ENCODE peak calls at places on chromosomes 6 and 20, in five cellular contexts. E is H1, A is GM12892, U is HepG2, G is SK-N-SH. C is an unnamed sample.

GRCh38 chr6:105711216-105711615 is 308.3 kb upstream of the PREP start:
- DNase-seq in U (no peak), G (no peak), E (no peak), A (no peak), C (no peak)

GRCh38 chr6:104477569-104477968 is 382.1 kb downstream of the HACE1 start:
- DNase-seq in E (no peak), G (no peak), U (no peak), A (no peak), C (no peak)

GRCh38 chr6:116876107-116876506 is 935 bp upstream of the RFX6 start:
- DNase-seq in G (no peak), U (no peak), E (no peak), A (no peak), C (no peak)

GRCh38 chr6:72149715-72150114 is 263.4 kb downstream of the RIMS1 start:
- DNase-seq in G (no peak), U (no peak), A (no peak), E (no peak), C (no peak)

GRCh38 chr6:45084257-45084656 is 243.9 kb upstream of the RUNX2 start:
- DNase-seq in G (no peak), U (no peak), E (no peak), A (no peak), C (no peak)

GRCh38 chr6:110646419-110646698 is 168.9 kb downstream of the CDK19 start:
- DNase-seq in E (no peak), U (no peak), G (no peak), A (no peak), C (no peak)

GRCh38 chr6:152136449-152136825 is 329.0 kb downstream of the ESR1 start:
- DNase-seq in E (no peak), A (no peak), U (no peak), G (no peak), C (no peak)

GRCh38 chr20:48599106-48599747 is 228.6 kb downstream of the PREX1 start:
- DNase-seq in U (no peak), A (no peak), G (no peak), E (no peak), C (no peak)

GRCh38 chr20:44166477-44166876 is 20.5 kb downstream of the JPH2 start:
- DNase-seq in E (no peak), U (no peak), G (no peak), A (no peak), C (no peak)

GRCh38 chr6:35230950-35231349 is 17.2 kb downstream of the SCUBE3 start:
- DNase-seq in U (no peak), E (no peak), A (no peak), G (no peak), C (no peak)

GRCh38 chr6:118283759-118284158 is 264.3 kb upstream of the PLN start:
- DNase-seq in G (peak; percentile 48), U (peak; percentile 59), A (no peak), E (no peak), C (no peak)

GRCh38 chr20:24755411-24755922 is 193.6 kb upstream of the CST7 start:
- DNase-seq in G (no peak), A (no peak), U (peak; percentile 92), E (no peak), C (no peak)

GRCh38 chr6:12047304-12047703 is 35.2 kb downstream of the HIVEP1 start:
- DNase-seq in E (no peak), G (no peak), U (no peak), A (no peak), C (no peak)

GRCh38 chr6:156440688-156441087 is 336.5 kb upstream of the ARID1B start:
- DNase-seq in A (no peak), E (no peak), U (no peak), G (no peak), C (no peak)

GRCh38 chr20:44098256-44098630 is 88.7 kb downstream of the JPH2 start:
- DNase-seq in A (no peak), E (no peak), G (no peak), U (no peak), C (no peak)

GRCh38 chr6:39048481-39049399 is at the start of gene GLP1R:
- DNase-seq in U (no peak), E (no peak), A (no peak), G (peak; percentile 83), C (no peak)

GRCh38 chr6:917939-918338 is 225.0 kb upstream of the EXOC2 start:
- DNase-seq in E (no peak), G (no peak), U (no peak), A (no peak), C (no peak)

GRCh38 chr6:27374824-27375612 is 13.5 kb upstream of the ZNF391 start:
- DNase-seq in G (peak; percentile 83), E (peak; percentile 66), A (peak; percentile 34), U (peak; percentile 31), C (peak; percentile 40)

GRCh38 chr6:8219352-8219943 is 117.1 kb upstream of the EEF1E1 start:
- DNase-seq in A (peak; percentile 10), G (peak; percentile 60), U (peak; percentile 53), E (no peak), C (peak; percentile 15)

GRCh38 chr20:32891926-32892660 is 33.4 kb downstream of the EFCAB8 start:
- DNase-seq in E (no peak), U (no peak), G (no peak), A (no peak), C (no peak)

GRCh38 chr20:36754656-36755222 is 8.8 kb upstream of the NDRG3 start:
- DNase-seq in A (no peak), G (peak; percentile 71), U (peak; percentile 84), E (no peak), C (no peak)

GRCh38 chr20:21670126-21670525 is 35.3 kb upstream of the PAX1 start:
- DNase-seq in E (no peak), U (no peak), A (no peak), G (no peak), C (no peak)

GRCh38 chr6:71404145-71404966 is 115.7 kb downstream of the OGFRL1 start:
- DNase-seq in G (no peak), U (peak; percentile 79), A (no peak), E (no peak), C (no peak)

GRCh38 chr20:60572991-60573390 is 614.8 kb downstream of the CDH26 start:
- DNase-seq in U (no peak), A (no peak), G (no peak), E (no peak), C (no peak)

GRCh38 chr20:9514461-9515210 is at the start of gene LAMP5:
- DNase-seq in A (no peak), U (no peak), G (peak; percentile 82), E (no peak), C (no peak)

GRCh38 chr6:36979343-36979742 is 6.7 kb downstream of the MTCH1 start:
- DNase-seq in U (no peak), G (peak; percentile 63), A (no peak), E (no peak), C (no peak)

GRCh38 chr6:15893556-15894253 is 230.9 kb upstream of the DTNBP1 start:
- DNase-seq in E (no peak), G (no peak), U (peak; percentile 16), A (no peak), C (no peak)

GRCh38 chr20:54980321-54980960 is 505.0 kb downstream of the DOK5 start:
- DNase-seq in E (no peak), G (peak; percentile 24), U (no peak), A (no peak), C (no peak)

GRCh38 chr6:122701666-122702065 is 77.8 kb upstream of the FABP7 start:
- DNase-seq in U (no peak), G (no peak), A (no peak), E (no peak), C (no peak)

GRCh38 chr6:82073484-82073883 is 174.1 kb downstream of the IBTK start:
- DNase-seq in A (no peak), G (no peak), E (no peak), U (no peak), C (no peak)

GRCh38 chr6:21220271-21220987 is 373.1 kb upstream of the SOX4 start:
- DNase-seq in G (no peak), A (no peak), U (no peak), E (no peak), C (no peak)

GRCh38 chr20:57708694-57709673 is 831 bp downstream of the PMEPA1 start:
- DNase-seq in G (peak; percentile 82), E (no peak), U (no peak), A (no peak), C (no peak)

GRCh38 chr6:170022291-170022722 is 268.6 kb downstream of the DLL1 start:
- DNase-seq in U (no peak), A (no peak), E (no peak), G (no peak), C (no peak)

GRCh38 chr6:34240329-34241248 is 3.9 kb downstream of the HMGA1 start:
- DNase-seq in A (no peak), G (no peak), E (no peak), U (no peak), C (no peak)

GRCh38 chr6:150639823-150640331 is 40.2 kb downstream of the PLEKHG1 start:
- DNase-seq in G (no peak), A (no peak), U (no peak), E (no peak), C (no peak)

DNA sequence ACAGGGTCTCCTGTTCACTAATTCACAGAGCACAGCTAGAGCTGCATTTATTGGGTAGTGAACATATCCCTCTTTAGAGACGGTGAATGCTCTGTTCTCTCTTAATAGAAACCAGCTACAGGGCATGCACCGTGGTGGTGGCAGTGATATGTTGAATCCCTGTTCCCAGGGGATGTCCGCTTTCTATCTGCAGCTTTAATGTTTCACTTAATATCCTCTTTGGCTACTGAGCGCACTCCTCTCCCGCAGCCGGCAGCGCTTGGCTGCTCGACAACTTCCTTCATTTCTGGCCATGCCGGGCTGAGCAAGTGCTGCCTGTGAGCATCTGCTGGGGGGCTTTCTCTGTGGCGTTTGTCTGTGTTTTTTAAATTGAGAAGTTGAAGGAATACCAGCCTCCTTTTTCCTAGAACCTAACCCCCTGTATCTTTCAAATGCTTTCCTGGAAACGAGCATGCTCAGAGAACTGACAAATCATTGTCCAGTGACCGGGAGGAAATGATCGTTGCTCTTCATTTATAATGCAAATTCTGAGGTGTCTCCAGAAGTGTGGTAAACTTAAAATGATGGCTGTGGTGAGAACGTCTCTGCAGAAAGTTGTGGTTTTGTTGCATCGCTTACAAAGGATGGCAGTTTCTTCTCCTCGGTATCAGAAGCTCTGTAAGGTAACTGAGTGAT is 297.9 kb downstream of the UTRN start:
- DNase-seq in E (no peak), A (no peak), U (no peak), G (peak; percentile 32), C (peak; percentile 10)
- TF ChIP-seq TAF1 in E (no peak), A (no peak), U (no peak), G (no peak), C (no peak)

DNA sequence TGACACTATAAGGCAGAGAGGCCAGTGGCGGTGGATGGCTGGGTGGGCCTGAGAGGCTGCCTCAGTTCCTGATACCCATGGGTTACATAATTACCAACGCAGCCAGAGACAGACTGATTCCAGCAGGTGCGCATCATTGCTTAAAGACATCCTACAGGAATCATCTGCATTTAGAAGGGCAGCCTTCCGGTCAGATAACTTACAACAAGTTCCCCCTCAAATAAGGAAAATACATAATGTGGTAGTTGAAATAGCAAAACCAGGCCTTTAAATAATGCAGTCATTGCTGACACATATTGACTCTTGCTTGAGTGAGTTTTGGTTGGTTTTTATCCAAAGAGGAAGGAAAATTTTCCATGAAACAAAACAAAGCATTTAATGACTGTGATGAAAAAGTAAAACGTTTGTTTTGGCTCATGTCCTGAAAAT is 81.9 kb downstream of the SIM1 start:
- DNase-seq in A (no peak), E (no peak), G (no peak), U (no peak), C (no peak)
- TF ChIP-seq TAF1 in A (no peak), E (no peak), G (no peak), U (no peak), C (no peak)

GRCh38 chr6:1945235-1945832 is 300.1 kb downstream of the GMDS start:
- DNase-seq in E (no peak), G (no peak), A (no peak), U (no peak), C (no peak)
- TF ChIP-seq TAF1 in E (no peak), G (no peak), A (no peak), U (no peak), C (no peak)

GRCh38 chr20:41080866-41081265 is 52.2 kb downstream of the TOP1 start:
- DNase-seq in E (no peak), U (no peak), G (no peak), A (no peak), C (no peak)
- TF ChIP-seq TAF1 in E (no peak), U (no peak), G (no peak), A (no peak), C (no peak)